ENCODE peak calls at places on chromosomes 12 and 14, in six cellular contexts. One of them, this sample, is unnamed.

GRCh38 chr12:89461649-89462612 is 62.7 kb downstream of the GALNT4 start:
- DNase-seq in pancreas: no peak
- DNase-seq in GM23248: peak; percentile 79
- DNase-seq in lower lobe of right lung: no peak
- DNase-seq in IMR-90: peak; percentile 82
- DNase-seq in effector memory CD4-positive, alpha-beta T cell: no peak
- DNase-seq in this sample: peak; percentile 46

GRCh38 chr12:68477256-68477655 is 133.4 kb upstream of the RAP1B start:
- DNase-seq in IMR-90: peak; percentile 39
- DNase-seq in lower lobe of right lung: no peak
- DNase-seq in effector memory CD4-positive, alpha-beta T cell: no peak
- DNase-seq in pancreas: no peak
- DNase-seq in GM23248: peak; percentile 42
- DNase-seq in this sample: no peak

GRCh38 chr12:94336201-94336915 is 123.3 kb downstream of the CEP83 start:
- DNase-seq in pancreas: no peak
- DNase-seq in lower lobe of right lung: no peak
- DNase-seq in GM23248: peak; percentile 42
- DNase-seq in IMR-90: peak; percentile 66
- DNase-seq in effector memory CD4-positive, alpha-beta T cell: no peak
- DNase-seq in this sample: no peak

GRCh38 chr12:68286396-68286795 is 33.0 kb upstream of the IL22 start:
- DNase-seq in lower lobe of right lung: no peak
- DNase-seq in GM23248: no peak
- DNase-seq in effector memory CD4-positive, alpha-beta T cell: no peak
- DNase-seq in IMR-90: no peak
- DNase-seq in pancreas: no peak
- DNase-seq in this sample: no peak

GRCh38 chr14:70254476-70254961 is 65.8 kb upstream of the SLC8A3 start:
- DNase-seq in pancreas: peak; percentile 83
- DNase-seq in lower lobe of right lung: peak; percentile 65
- DNase-seq in IMR-90: peak; percentile 1
- DNase-seq in effector memory CD4-positive, alpha-beta T cell: no peak
- DNase-seq in GM23248: peak; percentile 35
- DNase-seq in this sample: no peak

GRCh38 chr12:67449591-67450052 is 180.5 kb downstream of the CAND1 start:
- DNase-seq in effector memory CD4-positive, alpha-beta T cell: no peak
- DNase-seq in GM23248: no peak
- DNase-seq in lower lobe of right lung: no peak
- DNase-seq in pancreas: no peak
- DNase-seq in IMR-90: no peak
- DNase-seq in this sample: peak; percentile 10

GRCh38 chr12:107229827-107230226 is 136.5 kb upstream of the CRY1 start:
- DNase-seq in pancreas: no peak
- DNase-seq in lower lobe of right lung: no peak
- DNase-seq in GM23248: no peak
- DNase-seq in IMR-90: no peak
- DNase-seq in effector memory CD4-positive, alpha-beta T cell: no peak
- DNase-seq in this sample: no peak

GRCh38 chr12:3996322-3996721 is 123.1 kb upstream of the PARP11 start:
- DNase-seq in IMR-90: no peak
- DNase-seq in effector memory CD4-positive, alpha-beta T cell: no peak
- DNase-seq in lower lobe of right lung: no peak
- DNase-seq in GM23248: no peak
- DNase-seq in pancreas: no peak
- DNase-seq in this sample: no peak

GRCh38 chr12:51403744-51404143 is 12.5 kb upstream of the GALNT6 start:
- DNase-seq in GM23248: no peak
- DNase-seq in IMR-90: no peak
- DNase-seq in lower lobe of right lung: peak; percentile 77
- DNase-seq in pancreas: no peak
- DNase-seq in effector memory CD4-positive, alpha-beta T cell: no peak
- DNase-seq in this sample: no peak

GRCh38 chr14:58131386-58131785 is 20.6 kb downstream of the ARMH4 start:
- DNase-seq in pancreas: no peak
- DNase-seq in IMR-90: peak; percentile 67
- DNase-seq in GM23248: peak; percentile 27
- DNase-seq in lower lobe of right lung: no peak
- DNase-seq in effector memory CD4-positive, alpha-beta T cell: no peak
- DNase-seq in this sample: no peak

GRCh38 chr12:116563262-116563661 is 4.1 kb downstream of the MAP1LC3B2 start:
- DNase-seq in pancreas: no peak
- DNase-seq in effector memory CD4-positive, alpha-beta T cell: no peak
- DNase-seq in IMR-90: no peak
- DNase-seq in lower lobe of right lung: no peak
- DNase-seq in GM23248: no peak
- DNase-seq in this sample: no peak

GRCh38 chr12:27060740-27061139 is 21.6 kb downstream of the C12orf71 start:
- DNase-seq in pancreas: no peak
- DNase-seq in effector memory CD4-positive, alpha-beta T cell: no peak
- DNase-seq in GM23248: no peak
- DNase-seq in IMR-90: peak; percentile 21
- DNase-seq in lower lobe of right lung: no peak
- DNase-seq in this sample: no peak

GRCh38 chr14:20615996-20616395 is 24.8 kb upstream of the RNASE12 start:
- DNase-seq in GM23248: no peak
- DNase-seq in effector memory CD4-positive, alpha-beta T cell: no peak
- DNase-seq in lower lobe of right lung: no peak
- DNase-seq in IMR-90: no peak
- DNase-seq in pancreas: no peak
- DNase-seq in this sample: no peak

GRCh38 chr12:50055831-50056628 is 1.4 kb upstream of the ASIC1 start:
- DNase-seq in effector memory CD4-positive, alpha-beta T cell: no peak
- DNase-seq in lower lobe of right lung: peak; percentile 22
- DNase-seq in pancreas: no peak
- DNase-seq in IMR-90: peak; percentile 46
- DNase-seq in GM23248: peak; percentile 69
- DNase-seq in this sample: peak; percentile 58

GRCh38 chr12:3770891-3771290 is 18.0 kb upstream of the CRACR2A start:
- DNase-seq in IMR-90: peak; percentile 61
- DNase-seq in effector memory CD4-positive, alpha-beta T cell: no peak
- DNase-seq in pancreas: no peak
- DNase-seq in lower lobe of right lung: no peak
- DNase-seq in GM23248: peak; percentile 70
- DNase-seq in this sample: no peak

GRCh38 chr14:28762290-28762948 is 4.2 kb upstream of the FOXG1 start:
- DNase-seq in lower lobe of right lung: no peak
- DNase-seq in pancreas: no peak
- DNase-seq in GM23248: no peak
- DNase-seq in effector memory CD4-positive, alpha-beta T cell: no peak
- DNase-seq in IMR-90: no peak
- DNase-seq in this sample: no peak

GRCh38 chr12:116922194-116922897 is 11.6 kb downstream of the FBXW8 start:
- DNase-seq in IMR-90: peak; percentile 19
- DNase-seq in pancreas: no peak
- DNase-seq in lower lobe of right lung: no peak
- DNase-seq in GM23248: no peak
- DNase-seq in effector memory CD4-positive, alpha-beta T cell: no peak
- DNase-seq in this sample: peak; percentile 15

GRCh38 chr12:51678086-51678724 is 87.2 kb downstream of the SCN8A start:
- DNase-seq in pancreas: peak; percentile 61
- DNase-seq in IMR-90: peak; percentile 67
- DNase-seq in lower lobe of right lung: no peak
- DNase-seq in effector memory CD4-positive, alpha-beta T cell: no peak
- DNase-seq in GM23248: peak; percentile 70
- DNase-seq in this sample: no peak

GRCh38 chr12:57340104-57340503 is 89.1 kb upstream of the STAC3 start:
- DNase-seq in effector memory CD4-positive, alpha-beta T cell: no peak
- DNase-seq in IMR-90: peak; percentile 87
- DNase-seq in GM23248: peak; percentile 77
- DNase-seq in lower lobe of right lung: peak; percentile 60
- DNase-seq in pancreas: peak; percentile 19
- DNase-seq in this sample: no peak

GRCh38 chr12:112420740-112421139 is 2.0 kb downstream of the PTPN11 start:
- DNase-seq in pancreas: no peak
- DNase-seq in GM23248: no peak
- DNase-seq in lower lobe of right lung: no peak
- DNase-seq in effector memory CD4-positive, alpha-beta T cell: no peak
- DNase-seq in IMR-90: no peak
- DNase-seq in this sample: no peak

GRCh38 chr12:16606936-16607335 is 974 bp upstream of the LMO3 start:
- DNase-seq in GM23248: no peak
- DNase-seq in effector memory CD4-positive, alpha-beta T cell: no peak
- DNase-seq in pancreas: no peak
- DNase-seq in lower lobe of right lung: no peak
- DNase-seq in IMR-90: no peak
- DNase-seq in this sample: no peak

GRCh38 chr14:69670093-69670492 is 58.7 kb downstream of the SUSD6 start:
- DNase-seq in effector memory CD4-positive, alpha-beta T cell: no peak
- DNase-seq in pancreas: no peak
- DNase-seq in lower lobe of right lung: no peak
- DNase-seq in IMR-90: no peak
- DNase-seq in GM23248: no peak
- DNase-seq in this sample: no peak

GRCh38 chr12:132729541-132730320 is 19.1 kb downstream of the PGAM5 start:
- DNase-seq in pancreas: no peak
- DNase-seq in GM23248: peak; percentile 55
- DNase-seq in IMR-90: no peak
- DNase-seq in lower lobe of right lung: peak; percentile 35
- DNase-seq in effector memory CD4-positive, alpha-beta T cell: no peak
- DNase-seq in this sample: no peak

GRCh38 chr14:89417111-89417468 is at the start of gene FOXN3:
- DNase-seq in IMR-90: peak; percentile 86
- DNase-seq in GM23248: peak; percentile 94
- DNase-seq in pancreas: peak; percentile 94
- DNase-seq in lower lobe of right lung: peak; percentile 94
- DNase-seq in effector memory CD4-positive, alpha-beta T cell: peak; percentile 80
- DNase-seq in this sample: peak; percentile 93

GRCh38 chr14:98262566-98262965 is 1009.4 kb downstream of the BCL11B start:
- DNase-seq in GM23248: no peak
- DNase-seq in lower lobe of right lung: no peak
- DNase-seq in pancreas: no peak
- DNase-seq in effector memory CD4-positive, alpha-beta T cell: no peak
- DNase-seq in IMR-90: no peak
- DNase-seq in this sample: no peak

GRCh38 chr12:57148469-57149308 is 1.3 kb upstream of the LRP1-AS start:
- DNase-seq in effector memory CD4-positive, alpha-beta T cell: no peak
- DNase-seq in pancreas: no peak
- DNase-seq in GM23248: peak; percentile 87
- DNase-seq in IMR-90: peak; percentile 77
- DNase-seq in lower lobe of right lung: peak; percentile 81
- DNase-seq in this sample: no peak

GRCh38 chr12:124466200-124467128 is 100.9 kb downstream of the NCOR2 start:
- DNase-seq in effector memory CD4-positive, alpha-beta T cell: peak; percentile 87
- DNase-seq in IMR-90: peak; percentile 16
- DNase-seq in GM23248: peak; percentile 45
- DNase-seq in lower lobe of right lung: peak; percentile 74
- DNase-seq in pancreas: no peak
- DNase-seq in this sample: peak; percentile 87

GRCh38 chr12:30706476-30706875 is 10.8 kb upstream of the IPO8 start:
- DNase-seq in lower lobe of right lung: no peak
- DNase-seq in GM23248: no peak
- DNase-seq in pancreas: no peak
- DNase-seq in effector memory CD4-positive, alpha-beta T cell: no peak
- DNase-seq in IMR-90: no peak
- DNase-seq in this sample: no peak

GRCh38 chr12:98678946-98679610 is 34.0 kb downstream of the APAF1 start:
- DNase-seq in pancreas: no peak
- DNase-seq in effector memory CD4-positive, alpha-beta T cell: no peak
- DNase-seq in IMR-90: no peak
- DNase-seq in lower lobe of right lung: no peak
- DNase-seq in GM23248: no peak
- DNase-seq in this sample: no peak
- H3K36me3 ChIP-seq in pancreas: peaks cover 41% of the 10 kb centered on the region
- H3K36me3 ChIP-seq in effector memory CD4-positive, alpha-beta T cell: peaks cover 45% of the 10 kb centered on the region
- H3K36me3 ChIP-seq in IMR-90: peaks cover 38% of the 10 kb centered on the region
- H3K36me3 ChIP-seq in lower lobe of right lung: peaks cover 95% of the 10 kb centered on the region
- H3K36me3 ChIP-seq in GM23248: peaks cover 48% of the 10 kb centered on the region
- H3K36me3 ChIP-seq in this sample: peaks cover 16% of the 10 kb centered on the region

GRCh38 chr14:52911904-52912303 is 38.9 kb downstream of the FERMT2 start:
- DNase-seq in effector memory CD4-positive, alpha-beta T cell: no peak
- DNase-seq in pancreas: no peak
- DNase-seq in GM23248: no peak
- DNase-seq in lower lobe of right lung: no peak
- DNase-seq in IMR-90: no peak
- DNase-seq in this sample: no peak

GRCh38 chr14:52917732-52918131 is 33.1 kb downstream of the FERMT2 start:
- DNase-seq in GM23248: peak; percentile 53
- DNase-seq in lower lobe of right lung: no peak
- DNase-seq in pancreas: no peak
- DNase-seq in IMR-90: no peak
- DNase-seq in effector memory CD4-positive, alpha-beta T cell: no peak
- DNase-seq in this sample: no peak

GRCh38 chr14:52913271-52913670 is 37.6 kb downstream of the FERMT2 start:
- DNase-seq in pancreas: no peak
- DNase-seq in GM23248: peak; percentile 56
- DNase-seq in IMR-90: peak; percentile 51
- DNase-seq in lower lobe of right lung: no peak
- DNase-seq in effector memory CD4-positive, alpha-beta T cell: no peak
- DNase-seq in this sample: no peak

GRCh38 chr14:52910597-52910996 is 40.3 kb downstream of the FERMT2 start:
- DNase-seq in lower lobe of right lung: no peak
- DNase-seq in pancreas: no peak
- DNase-seq in effector memory CD4-positive, alpha-beta T cell: no peak
- DNase-seq in GM23248: peak; percentile 55
- DNase-seq in IMR-90: no peak
- DNase-seq in this sample: no peak

GRCh38 chr14:52914295-52914694 is 36.6 kb downstream of the FERMT2 start:
- DNase-seq in lower lobe of right lung: no peak
- DNase-seq in effector memory CD4-positive, alpha-beta T cell: no peak
- DNase-seq in pancreas: no peak
- DNase-seq in IMR-90: no peak
- DNase-seq in GM23248: no peak
- DNase-seq in this sample: no peak
- H3K4me1 ChIP-seq in lower lobe of right lung: peaks cover 21% of the 10 kb centered on the region
- H3K4me1 ChIP-seq in effector memory CD4-positive, alpha-beta T cell: peaks cover 18% of the 10 kb centered on the region
- H3K4me1 ChIP-seq in pancreas: peaks cover 6% of the 10 kb centered on the region
- H3K4me1 ChIP-seq in IMR-90: peaks cover 11% of the 10 kb centered on the region
- H3K4me1 ChIP-seq in GM23248: peaks cover 53% of the 10 kb centered on the region
- H3K4me1 ChIP-seq in this sample: peaks cover 17% of the 10 kb centered on the region

GRCh38 chr12:29616664-29617409 is 119.4 kb upstream of the OVCH1 start:
- DNase-seq in pancreas: no peak
- DNase-seq in effector memory CD4-positive, alpha-beta T cell: no peak
- DNase-seq in lower lobe of right lung: no peak
- DNase-seq in GM23248: peak; percentile 93
- DNase-seq in IMR-90: peak; percentile 90
- DNase-seq in this sample: no peak

GRCh38 chr12:29614926-29615325 is 117.4 kb upstream of the OVCH1 start:
- DNase-seq in GM23248: peak; percentile 38
- DNase-seq in IMR-90: no peak
- DNase-seq in pancreas: no peak
- DNase-seq in effector memory CD4-positive, alpha-beta T cell: no peak
- DNase-seq in lower lobe of right lung: no peak
- DNase-seq in this sample: no peak

GRCh38 chr12:29625359-29625953 is 128.0 kb upstream of the OVCH1 start:
- DNase-seq in lower lobe of right lung: no peak
- DNase-seq in GM23248: no peak
- DNase-seq in pancreas: no peak
- DNase-seq in IMR-90: peak; percentile 13
- DNase-seq in effector memory CD4-positive, alpha-beta T cell: no peak
- DNase-seq in this sample: no peak

GRCh38 chr12:29620030-29620429 is 122.5 kb upstream of the OVCH1 start:
- DNase-seq in effector memory CD4-positive, alpha-beta T cell: no peak
- DNase-seq in lower lobe of right lung: no peak
- DNase-seq in GM23248: no peak
- DNase-seq in pancreas: no peak
- DNase-seq in IMR-90: no peak
- DNase-seq in this sample: no peak
- H3K27ac ChIP-seq in effector memory CD4-positive, alpha-beta T cell: no peak overlapping the region
- H3K27ac ChIP-seq in lower lobe of right lung: no peak overlapping the region
- H3K27ac ChIP-seq in GM23248: no peak overlapping the region
- H3K27ac ChIP-seq in pancreas: no peak overlapping the region
- H3K27ac ChIP-seq in IMR-90: no peak overlapping the region
- H3K27ac ChIP-seq in this sample: no peak overlapping the region

GRCh38 chr12:109967383-109968031 is 28.7 kb downstream of the GIT2 start:
- DNase-seq in lower lobe of right lung: no peak
- DNase-seq in effector memory CD4-positive, alpha-beta T cell: no peak
- DNase-seq in IMR-90: no peak
- DNase-seq in GM23248: no peak
- DNase-seq in pancreas: no peak
- DNase-seq in this sample: no peak
- H3K36me3 ChIP-seq in lower lobe of right lung: peaks cover 88% of the 10 kb centered on the region
- H3K36me3 ChIP-seq in effector memory CD4-positive, alpha-beta T cell: peaks cover 46% of the 10 kb centered on the region
- H3K36me3 ChIP-seq in IMR-90: peaks cover 39% of the 10 kb centered on the region
- H3K36me3 ChIP-seq in GM23248: peaks cover 48% of the 10 kb centered on the region
- H3K36me3 ChIP-seq in pancreas: peaks cover 22% of the 10 kb centered on the region
- H3K36me3 ChIP-seq in this sample: peaks cover 47% of the 10 kb centered on the region

This sample was measured in CD8-positive, alpha-beta memory T cell.